ENCODE peak calls at places on chromosomes 16 and 17, in seven cellular contexts. X is HL-60; H is ascending aorta; C is fibroblast of lung; E is effector memory CD4-positive, alpha-beta T cell; O is thyroid gland; P is cardiac muscle cell. U is an unnamed sample.
A peak's percentile ranks its signal among the peaks of the same experiment; 100 is the strongest.

GRCh38 chr16:65426484-65426883 is 304.6 kb upstream of the CDH11 start:
- DNase-seq in E (no peak), C (no peak), H (no peak), P (no peak), X (no peak), O (no peak), U (no peak)

GRCh38 chr17:15414502-15415348 is 52.7 kb downstream of the CDRT4 start:
- DNase-seq in X (no peak), P (peak; percentile 70), O (peak; percentile 99), H (no peak), C (no peak), E (no peak), U (no peak)

GRCh38 chr17:81903896-81904599 is 2.0 kb downstream of the NPB start:
- DNase-seq in O (no peak), C (no peak), X (no peak), P (no peak), E (no peak), H (no peak), U (no peak)

GRCh38 chr17:4584125-4584834 is at the start of gene SMTNL2:
- DNase-seq in C (no peak), P (peak; percentile 83), X (no peak), O (peak; percentile 12), E (no peak), H (no peak), U (no peak)

GRCh38 chr17:74453665-74454196 is 12.7 kb upstream of the CD300A start:
- DNase-seq in E (peak; percentile 47), O (no peak), P (peak; percentile 93), C (no peak), H (peak; percentile 73), X (no peak), U (no peak)

GRCh38 chr16:86604436-86605220 is 26.3 kb downstream of the FOXL1 start:
- DNase-seq in C (no peak), X (no peak), E (peak; percentile 8), P (no peak), H (no peak), O (no peak), U (no peak)

GRCh38 chr17:21376835-21377690 is 906 bp downstream of the KCNJ12 start:
- DNase-seq in E (no peak), X (peak; percentile 3), H (no peak), O (peak; percentile 54), C (peak; percentile 28), P (peak; percentile 71), U (no peak)

GRCh38 chr16:49637933-49638695 is 217.8 kb downstream of the ZNF423 start:
- DNase-seq in P (no peak), O (peak; percentile 43), C (no peak), H (no peak), X (no peak), E (no peak), U (no peak)

GRCh38 chr17:2064147-2064489 is 9.2 kb downstream of the HIC1 start:
- DNase-seq in H (no peak), E (no peak), X (no peak), C (no peak), P (no peak), O (no peak), U (no peak)

GRCh38 chr17:6079155-6079554 is 9.0 kb downstream of the WSCD1 start:
- DNase-seq in P (no peak), C (no peak), O (no peak), H (no peak), E (no peak), X (no peak), U (peak; percentile 17)

GRCh38 chr17:13957636-13958035 is 111.7 kb upstream of the COX10 start:
- DNase-seq in H (no peak), O (no peak), C (peak; percentile 75), P (no peak), X (no peak), E (no peak), U (no peak)

GRCh38 chr17:50423553-50424159 is 2.4 kb upstream of the ACSF2 start:
- DNase-seq in O (peak; percentile 60), C (peak; percentile 94), H (no peak), P (no peak), E (no peak), X (peak; percentile 28), U (peak; percentile 5)

GRCh38 chr16:34050787-34051320 is 591.4 kb downstream of the TP53TG3F start:
- DNase-seq in X (no peak), C (no peak), H (no peak), O (no peak), P (no peak), E (no peak), U (no peak)

GRCh38 chr17:15462962-15463361 is 4.5 kb downstream of the CDRT4 start:
- DNase-seq in X (no peak), H (no peak), P (no peak), O (peak; percentile 49), C (no peak), E (no peak), U (no peak)

GRCh38 chr16:13064821-13065220 is 163.4 kb downstream of the SHISA9 start:
- DNase-seq in C (no peak), E (no peak), X (no peak), O (no peak), P (no peak), H (no peak), U (no peak)

GRCh38 chr17:62064029-62064790 is 868 bp downstream of the MED13 start:
- DNase-seq in C (peak; percentile 27), O (no peak), H (no peak), E (no peak), X (peak; percentile 15), P (no peak), U (no peak)

GRCh38 chr17:55238931-55239297 is 25.8 kb upstream of the HLF start:
- DNase-seq in C (no peak), P (peak; percentile 51), O (peak; percentile 62), E (no peak), X (no peak), H (no peak), U (no peak)

GRCh38 chr17:37742762-37743611 is 1.9 kb downstream of the HNF1B start:
- DNase-seq in O (no peak), C (no peak), H (no peak), E (no peak), X (no peak), P (peak; percentile 34), U (no peak)

GRCh38 chr17:79607941-79608728 is 2.7 kb downstream of the RBFOX3 start:
- DNase-seq in H (no peak), E (no peak), P (peak; percentile 93), C (no peak), X (no peak), O (peak; percentile 46), U (peak; percentile 34)

GRCh38 chr16:2022723-2023097 is 3.1 kb downstream of the NPW start:
- DNase-seq in X (no peak), O (peak; percentile 28), C (peak; percentile 55), E (no peak), H (no peak), P (peak; percentile 61), U (no peak)

GRCh38 chr16:74463888-74464287 is 42.6 kb upstream of the CLEC18B start:
- DNase-seq in X (peak; percentile 5), H (no peak), P (no peak), C (no peak), E (no peak), O (no peak), U (no peak)

GRCh38 chr17:48997103-48997826 is at the start of gene IGF2BP1:
- DNase-seq in H (no peak), X (no peak), C (peak; percentile 78), P (peak; percentile 87), E (no peak), O (no peak), U (no peak)

GRCh38 chr17:48996696-48997102 is 486 bp upstream of the IGF2BP1 start:
- DNase-seq in P (no peak), X (no peak), E (no peak), O (no peak), H (no peak), C (no peak), U (no peak)

GRCh38 chr17:48995332-48995870 is 1.8 kb upstream of the IGF2BP1 start:
- DNase-seq in H (no peak), E (no peak), X (no peak), O (no peak), P (peak; percentile 59), C (peak; percentile 27), U (no peak)

GRCh38 chr17:48994548-48995331 is 2.4 kb upstream of the IGF2BP1 start:
- DNase-seq in P (no peak), X (no peak), H (no peak), C (no peak), O (no peak), E (no peak), U (no peak)

GRCh38 chr17:48995871-48996695 is 1.1 kb upstream of the IGF2BP1 start:
- DNase-seq in X (no peak), H (no peak), E (no peak), O (no peak), C (no peak), P (peak; percentile 95), U (no peak)
- H3K27ac ChIP-seq in X (peak overlapping the region; percentile 96), H (no peak overlapping the region), E (no peak overlapping the region), O (no peak overlapping the region), C (no peak overlapping the region), P (peak overlapping the region; percentile 96), U (no peak overlapping the region)

GRCh38 chr17:27296427-27296979 is 2.6 kb downstream of the WSB1 start:
- DNase-seq in P (no peak), H (no peak), C (peak; percentile 91), X (no peak), E (no peak), O (no peak), U (no peak)
- H3K27ac ChIP-seq in P (no peak overlapping the region), H (peak overlapping the region; percentile 98), C (peak overlapping the region; percentile 98), X (no peak overlapping the region), E (no peak overlapping the region), O (peak overlapping the region; percentile 100), U (no peak overlapping the region)

GRCh38 chr16:71198408-71198807 is 32.1 kb downstream of the HYDIN start:
- DNase-seq in O (no peak), E (no peak), H (no peak), P (no peak), X (no peak), C (no peak), U (no peak)
- H3K27ac ChIP-seq in O (no peak overlapping the region), E (no peak overlapping the region), H (no peak overlapping the region), P (no peak overlapping the region), X (no peak overlapping the region), C (no peak overlapping the region), U (no peak overlapping the region)

GRCh38 chr17:17453088-17453487 is 23.7 kb upstream of the MED9 start:
- DNase-seq in P (no peak), E (no peak), O (no peak), X (no peak), C (no peak), H (no peak), U (no peak)

GRCh38 chr17:17456251-17456650 is 20.5 kb upstream of the MED9 start:
- DNase-seq in C (no peak), H (no peak), O (no peak), E (no peak), X (no peak), P (no peak), U (no peak)

GRCh38 chr17:17455173-17455572 is 21.6 kb upstream of the MED9 start:
- DNase-seq in O (no peak), X (no peak), C (no peak), H (no peak), E (no peak), P (no peak), U (no peak)

GRCh38 chr17:17457680-17458079 is 19.1 kb upstream of the MED9 start:
- DNase-seq in X (no peak), H (no peak), C (no peak), E (no peak), O (no peak), P (no peak), U (no peak)

DNA sequence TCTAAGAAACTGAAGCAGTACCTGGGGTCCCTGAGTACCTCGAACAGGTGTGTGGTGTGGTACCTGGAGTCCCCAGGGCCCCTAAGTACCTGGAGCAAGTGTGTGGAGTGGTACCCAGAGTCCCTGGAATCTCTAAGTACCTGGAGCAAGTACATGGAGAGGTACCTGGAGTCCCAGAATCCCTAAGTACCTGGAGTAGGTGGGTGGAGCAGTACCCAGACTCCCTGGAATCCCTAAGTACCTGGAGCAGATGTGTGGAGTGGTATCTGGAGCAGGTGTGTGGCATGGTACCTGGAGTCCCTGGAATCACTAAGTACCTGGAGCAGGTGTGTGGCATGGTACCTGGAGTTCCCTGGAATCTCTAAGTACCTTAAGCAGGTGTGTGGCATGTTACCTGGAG is 22.5 kb upstream of the MED9 start:
- DNase-seq in O (no peak), C (no peak), P (no peak), E (no peak), H (no peak), X (no peak), U (no peak)
- H3K27ac ChIP-seq in O (no peak overlapping the region), C (no peak overlapping the region), P (no peak overlapping the region), E (no peak overlapping the region), H (no peak overlapping the region), X (no peak overlapping the region), U (no peak overlapping the region)

U was measured in substantia nigra.